ENCODE peak calls at places on chromosome 15, in nine cellular contexts. D is A549, H is breast epithelium, V is ovary, O is IMR-90, E is thyroid gland, N is prostate gland, K is transverse colon, Z is uterus. C is an unnamed sample.
A peak's percentile ranks its signal among the peaks of the same experiment; 100 is the strongest.

GRCh38 chr15:101676965-101677364 is 24.8 kb upstream of the TM2D3 start:
- DNase-seq in D (no peak), K (no peak), E (no peak), V (no peak), O (peak; percentile 51), N (no peak), Z (no peak), H (no peak), C (no peak)

GRCh38 chr15:37099321-37100108 is 834 bp downstream of the MEIS2 start:
- DNase-seq in N (no peak), E (no peak), Z (peak; percentile 66), V (peak; percentile 41), H (no peak), K (no peak), O (peak; percentile 34), D (peak; percentile 15), C (peak; percentile 45)

GRCh38 chr15:78930577-78931388 is 14.1 kb downstream of the CTSH start:
- DNase-seq in K (no peak), H (peak; percentile 73), D (peak; percentile 68), O (peak; percentile 92), V (no peak), N (peak; percentile 95), Z (no peak), E (peak; percentile 27), C (peak; percentile 75)

GRCh38 chr15:41042851-41043250 is 73.2 kb downstream of the INO80 start:
- DNase-seq in O (no peak), E (no peak), H (no peak), N (no peak), K (no peak), Z (no peak), V (no peak), D (no peak), C (no peak)

GRCh38 chr15:66803749-66804148 is 101.7 kb downstream of the SMAD6 start:
- DNase-seq in D (no peak), N (no peak), E (no peak), H (no peak), V (no peak), K (no peak), Z (no peak), O (no peak), C (no peak)

GRCh38 chr15:83695901-83696425 is 42.0 kb downstream of the ADAMTSL3 start:
- DNase-seq in D (no peak), V (no peak), H (no peak), K (no peak), Z (no peak), E (no peak), N (no peak), O (no peak), C (no peak)

GRCh38 chr15:97071658-97072057 is 741.2 kb downstream of the NR2F2 start:
- DNase-seq in N (no peak), D (no peak), K (no peak), Z (no peak), E (no peak), H (no peak), O (no peak), V (no peak), C (no peak)

GRCh38 chr15:23854535-23855252 is 167.6 kb upstream of the NDN start:
- DNase-seq in D (no peak), N (no peak), Z (no peak), V (peak; percentile 34), E (no peak), O (no peak), H (no peak), K (no peak), C (no peak)

DNA sequence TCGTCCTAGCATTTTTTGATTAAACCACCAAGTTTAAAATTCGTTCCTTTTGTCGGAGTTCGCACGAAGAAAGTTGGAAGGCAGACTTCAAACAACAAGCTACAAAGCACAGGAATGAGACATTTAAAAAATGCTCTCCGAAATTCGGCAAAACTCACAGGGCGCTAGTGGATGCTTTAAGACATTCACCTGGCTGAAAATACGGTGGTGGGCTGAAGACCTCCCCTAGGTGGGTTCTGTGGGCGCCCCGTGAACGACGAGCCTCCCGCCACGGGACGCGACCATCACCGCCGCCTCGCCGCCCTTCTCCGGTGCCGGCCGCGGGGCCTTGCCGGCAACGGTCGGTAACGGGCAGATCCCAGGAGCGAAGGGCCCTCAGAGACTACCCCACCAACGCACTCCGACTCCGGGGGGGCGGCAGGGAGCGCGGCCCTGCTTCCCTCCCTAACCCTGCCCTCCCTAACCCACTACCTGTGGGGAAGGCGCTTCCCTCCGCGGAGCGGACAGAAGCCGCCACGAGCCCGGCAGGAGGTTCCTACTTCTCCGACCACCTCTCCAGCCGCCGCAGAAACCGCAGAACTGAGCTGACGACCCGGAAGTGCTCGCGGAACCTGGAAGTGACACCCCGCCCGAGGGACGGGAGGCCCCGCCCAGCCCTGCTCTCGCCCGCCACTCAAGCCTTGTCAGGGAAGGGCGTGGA is at the start of gene GTF2A2:
- DNase-seq in Z (peak; percentile 92), K (peak; percentile 97), E (peak; percentile 97), H (peak; percentile 91), O (peak; percentile 92), D (peak; percentile 96), V (peak; percentile 91), N (peak; percentile 93), C (peak; percentile 74)
- TF ChIP-seq POLR2A in Z (peak; percentile 68), K (peak; percentile 81), E (no peak), H (peak; percentile 54), O (peak; percentile 88), D (peak; percentile 83), V (peak; percentile 54), N (peak; percentile 71), C (peak; percentile 66)

GRCh38 chr15:61798631-61799030 is 261.6 kb downstream of the VPS13C start:
- DNase-seq in V (no peak), E (no peak), H (no peak), Z (no peak), D (no peak), N (no peak), O (no peak), K (no peak), C (no peak)
- TF ChIP-seq POLR2A in V (no peak), E (no peak), H (no peak), Z (no peak), D (no peak), N (no peak), O (no peak), K (no peak), C (no peak)

DNA sequence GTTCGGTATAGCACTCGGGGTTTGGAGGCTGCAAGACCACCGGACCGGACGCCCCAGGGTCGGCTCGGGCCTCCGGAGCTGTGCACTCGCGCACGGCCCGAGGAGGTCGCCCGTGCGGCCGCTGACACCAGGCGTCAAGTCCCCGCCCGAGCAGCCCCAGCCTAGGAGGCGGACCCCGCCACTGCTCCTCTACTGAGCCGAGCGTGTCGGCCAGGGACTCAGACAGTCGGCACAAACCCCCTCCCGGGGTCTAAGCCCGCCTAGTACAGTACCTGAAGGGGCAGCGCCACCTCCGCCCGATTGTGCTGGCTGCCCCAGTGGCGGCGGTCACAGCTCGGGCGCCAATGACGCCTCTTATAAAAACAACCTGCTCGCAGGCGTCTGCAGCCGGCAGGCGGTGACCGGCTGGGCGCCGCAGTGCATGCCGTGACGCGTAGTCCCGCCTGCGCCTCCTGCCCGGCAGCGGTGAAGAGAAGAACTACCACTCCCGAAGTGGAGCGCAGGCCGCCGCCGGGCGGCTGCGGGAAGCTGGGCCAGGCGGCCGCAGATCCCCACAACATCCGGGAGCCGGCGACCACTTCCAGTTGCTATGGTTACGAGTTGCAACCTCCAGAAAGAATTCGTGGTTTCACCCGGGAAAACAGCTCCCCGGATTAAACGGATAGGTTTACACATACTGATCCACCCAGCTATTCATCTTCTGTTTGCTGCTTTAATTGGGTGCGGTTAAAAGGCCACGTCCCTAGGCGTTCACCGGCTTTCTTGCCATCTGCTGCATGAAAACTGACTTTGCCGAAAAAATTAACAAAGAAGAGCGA is at the start of the genes CCPG1 and PIERCE2:
- DNase-seq in E (peak; percentile 93), D (peak; percentile 94), V (peak; percentile 82), K (peak; percentile 94), N (peak; percentile 86), H (peak; percentile 88), O (peak; percentile 93), Z (peak; percentile 89), C (peak; percentile 71)
- TF ChIP-seq POLR2A in E (no peak), D (peak; percentile 57), V (peak; percentile 53), K (peak; percentile 91), N (peak; percentile 74), H (peak; percentile 51), O (peak; percentile 83), Z (peak; percentile 69), C (peak; percentile 83)

DNA sequence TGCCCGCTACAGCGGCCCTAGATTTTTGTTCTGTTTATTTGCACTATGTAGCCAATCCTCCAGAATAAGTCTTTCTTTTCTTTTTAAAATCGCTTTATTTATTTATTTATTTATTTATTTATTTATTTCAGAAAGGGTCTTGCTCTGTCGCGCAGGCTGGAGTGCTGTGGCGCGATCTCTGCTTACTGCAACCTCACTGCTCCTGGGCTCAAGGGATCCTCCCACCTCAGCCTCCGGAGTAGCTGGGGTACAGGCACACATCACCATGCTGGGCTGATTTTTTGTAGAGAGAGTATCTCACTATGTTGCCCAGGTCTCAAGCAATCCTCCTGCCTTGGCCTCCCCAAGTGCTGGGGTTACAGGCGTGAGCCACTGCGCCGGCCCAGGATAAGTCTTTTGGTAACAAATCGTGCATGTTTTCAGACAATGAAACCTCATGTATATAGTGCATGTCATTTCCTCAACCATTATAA is 333 bp upstream of the MTFMT start:
- DNase-seq in Z (no peak), K (no peak), D (no peak), O (no peak), V (no peak), H (no peak), N (no peak), E (no peak), C (no peak)
- TF ChIP-seq POLR2A in Z (no peak), K (no peak), D (no peak), O (no peak), V (no peak), H (no peak), N (no peak), E (no peak), C (no peak)

GRCh38 chr15:25437751-25438600 is 848 bp downstream of the UBE3A start:
- DNase-seq in K (peak; percentile 58), H (peak; percentile 55), O (peak; percentile 40), E (peak; percentile 66), D (no peak), V (peak; percentile 41), N (peak; percentile 27), Z (peak; percentile 52), C (peak; percentile 8)
- TF ChIP-seq POLR2A in K (no peak), H (no peak), O (no peak), E (no peak), D (no peak), V (no peak), N (peak; percentile 8), Z (no peak), C (no peak)

C was measured in H54.